ENCODE peak calls at places on chromosomes 6 and 20, in four cellular contexts. A is GM23248; R is CD8-positive, alpha-beta T cell; Z is osteocyte. Y is an unnamed sample.

GRCh38 chr6:132405143-132405915 is 4.1 kb upstream of the MOXD1 start:
- DNase-seq in A (peak), R (no peak), Z (no peak), Y (no peak)

GRCh38 chr6:129895692-129896091 is 34.6 kb upstream of the TMEM244 start:
- DNase-seq in A (peak), R (no peak), Z (no peak), Y (no peak)

GRCh38 chr6:24451581-24452041 is 37.8 kb downstream of the GPLD1 start:
- DNase-seq in A (no peak), R (no peak), Z (no peak), Y (no peak)

GRCh38 chr6:52089758-52090348 is 2.4 kb upstream of the PKHD1 start:
- DNase-seq in A (peak), R (no peak), Z (no peak), Y (no peak)

GRCh38 chr6:139204978-139205377 is 70.1 kb downstream of the HECA start:
- DNase-seq in A (no peak), R (no peak), Z (no peak), Y (no peak)

GRCh38 chr20:50670126-50670862 is 21.0 kb downstream of the RIPOR3 start:
- DNase-seq in A (no peak), R (no peak), Z (no peak), Y (no peak)

GRCh38 chr6:37171141-37171969 is 1.4 kb downstream of the PIM1 start:
- DNase-seq in A (peak), R (peak), Z (no peak), Y (no peak)

GRCh38 chr6:98514073-98514720 is 320.2 kb upstream of the POU3F2 start:
- DNase-seq in A (no peak), R (no peak), Z (no peak), Y (no peak)

GRCh38 chr6:13484827-13485226 is 2.6 kb downstream of the GFOD1 start:
- DNase-seq in A (no peak), R (no peak), Z (no peak), Y (no peak)

GRCh38 chr6:32792901-32793400 is 23.9 kb downstream of the HLA-DOB start:
- DNase-seq in A (no peak), R (no peak), Z (no peak), Y (no peak)

GRCh38 chr6:85418059-85418458 is 31.8 kb upstream of the NT5E start:
- DNase-seq in A (peak), R (no peak), Z (no peak), Y (no peak)

GRCh38 chr20:55415567-55416142 is 589.7 kb downstream of the CBLN4 start:
- DNase-seq in A (peak), R (no peak), Z (no peak), Y (no peak)

GRCh38 chr20:14617123-14617522 is 279.7 kb upstream of the FLRT3 start:
- DNase-seq in A (peak), R (no peak), Z (no peak), Y (no peak)

GRCh38 chr20:48843125-48843806 is 15.5 kb upstream of the PREX1 start:
- DNase-seq in A (peak), R (no peak), Z (no peak), Y (no peak)

GRCh38 chr20:47164076-47164634 is 192.3 kb downstream of the ZMYND8 start:
- DNase-seq in A (no peak), R (no peak), Z (no peak), Y (no peak)

GRCh38 chr6:37484786-37485170 is 14.9 kb downstream of the CCDC167 start:
- DNase-seq in A (no peak), R (no peak), Z (no peak), Y (no peak)

GRCh38 chr6:119426619-119427018 is 77.1 kb upstream of the MAN1A1 start:
- DNase-seq in A (peak), R (no peak), Z (no peak), Y (no peak)

GRCh38 chr6:163525926-163526325 is 111.4 kb downstream of the QKI start:
- DNase-seq in A (peak), R (no peak), Z (no peak), Y (no peak)

GRCh38 chr20:4134861-4135379 is 119.6 kb upstream of the RNF24 start:
- DNase-seq in A (no peak), R (no peak), Z (no peak), Y (no peak)

GRCh38 chr20:44730441-44730840 is 15.2 kb upstream of the KCNK15 start:
- DNase-seq in A (peak), R (no peak), Z (no peak), Y (no peak)

GRCh38 chr6:16184129-16184528 is 54.3 kb upstream of the GMPR start:
- DNase-seq in A (peak), R (no peak), Z (no peak), Y (no peak)

GRCh38 chr20:35610833-35611427 is 4.7 kb upstream of the SPAG4 start:
- DNase-seq in A (no peak), R (no peak), Z (no peak), Y (no peak)

GRCh38 chr6:81950877-81951276 is 198.4 kb upstream of the TENT5A start:
- DNase-seq in A (peak), R (no peak), Z (no peak), Y (no peak)

GRCh38 chr6:25132934-25133333 is 146.2 kb upstream of the CARMIL1 start:
- DNase-seq in A (no peak), R (no peak), Z (no peak), Y (no peak)

GRCh38 chr6:155530219-155530834 is 74.7 kb upstream of the NOX3 start:
- DNase-seq in A (peak), R (no peak), Z (no peak), Y (no peak)

GRCh38 chr20:63441136-63441776 is 31.2 kb downstream of the KCNQ2 start:
- DNase-seq in A (no peak), R (peak), Z (no peak), Y (no peak)

GRCh38 chr6:136412410-136412809 is 122.8 kb upstream of the BCLAF1 start:
- DNase-seq in A (no peak), R (no peak), Z (no peak), Y (no peak)

GRCh38 chr6:21800330-21800729 is 206.8 kb downstream of the SOX4 start:
- DNase-seq in A (no peak), R (no peak), Z (no peak), Y (no peak)

GRCh38 chr20:33839591-33839990 is 28.4 kb downstream of the CHMP4B start:
- DNase-seq in A (no peak), R (no peak), Z (no peak), Y (no peak)

GRCh38 chr6:137056121-137056880 is 11.5 kb upstream of the IL20RA start:
- DNase-seq in A (no peak), R (no peak), Z (no peak), Y (no peak)

GRCh38 chr6:95794749-95795148 is 217.4 kb downstream of the MANEA start:
- DNase-seq in A (no peak), R (no peak), Z (no peak), Y (no peak)

GRCh38 chr6:142537612-142538478 is 236.0 kb downstream of the ADGRG6 start:
- DNase-seq in A (peak), R (no peak), Z (no peak), Y (no peak)

Y was measured in Right ventricle myocardium inferior.